ENCODE peak calls at places on chromosomes 2 and 18, in seven cellular contexts. F is PC-3; D is body of pancreas; Z is heart left ventricle; N is left ventricle myocardium inferior; T is HL-60; O is effector memory CD4-positive, alpha-beta T cell. Q is an unnamed sample.

GRCh38 chr2:85694052-85695025 is at the start of gene GNLY:
- DNase-seq in T (no peak), O (no peak), Z (no peak), D (no peak), N (no peak), F (no peak), Q (no peak)

GRCh38 chr18:28767781-28768211 is 590.9 kb upstream of the CDH2 start:
- DNase-seq in O (no peak), Z (no peak), F (peak), N (no peak), T (no peak), D (no peak), Q (no peak)

GRCh38 chr2:27796991-27797752 is 25.7 kb downstream of the MRPL33 start:
- DNase-seq in T (peak), N (peak), D (no peak), Z (peak), F (no peak), O (no peak), Q (no peak)

GRCh38 chr2:99864561-99865216 is 277.7 kb downstream of the AFF3 start:
- DNase-seq in F (no peak), N (no peak), D (no peak), O (no peak), Z (no peak), T (no peak), Q (no peak)

GRCh38 chr2:18178736-18179349 is 300.4 kb downstream of the KCNS3 start:
- DNase-seq in T (peak), Z (no peak), F (peak), D (peak), N (no peak), O (no peak), Q (no peak)

GRCh38 chr2:96259497-96259921 is 6.3 kb downstream of the TMEM127 start:
- DNase-seq in N (peak), D (peak), Z (peak), F (no peak), T (peak), O (no peak), Q (no peak)

GRCh38 chr2:102142829-102143449 is 393 bp downstream of the IL1R1 start:
- DNase-seq in Z (peak), O (no peak), N (no peak), F (no peak), D (no peak), T (peak), Q (no peak)

GRCh38 chr2:188966079-188966571 is 8.0 kb upstream of the COL3A1 start:
- DNase-seq in T (no peak), O (no peak), Z (no peak), D (no peak), N (no peak), F (no peak), Q (no peak)

GRCh38 chr2:55161295-55162210 is 70.5 kb downstream of the CLHC1 start:
- DNase-seq in F (no peak), T (peak), O (no peak), D (peak), Z (no peak), N (no peak), Q (no peak)

GRCh38 chr18:79849328-79850207 is 51.8 kb downstream of the KCNG2 start:
- DNase-seq in F (no peak), N (no peak), O (no peak), Z (no peak), T (no peak), D (no peak), Q (no peak)

GRCh38 chr2:159677654-159678053 is 34.7 kb upstream of the MARCHF7 start:
- DNase-seq in F (peak), T (no peak), O (no peak), D (no peak), Z (no peak), N (no peak), Q (no peak)

GRCh38 chr18:44590976-44591375 is 89.7 kb upstream of the SETBP1 start:
- DNase-seq in T (no peak), N (no peak), O (no peak), D (no peak), F (no peak), Z (no peak), Q (no peak)

GRCh38 chr2:9333591-9334171 is 89.6 kb downstream of the ITGB1BP1 start:
- DNase-seq in O (no peak), F (peak), D (peak), Z (peak), T (peak), N (peak), Q (peak)

GRCh38 chr2:190088917-190089316 is 26.4 kb upstream of the MSTN start:
- DNase-seq in T (peak), F (peak), Z (peak), D (peak), N (no peak), O (no peak), Q (no peak)

GRCh38 chr18:49728542-49728941 is 84.8 kb downstream of the ACAA2 start:
- DNase-seq in F (peak), O (no peak), Z (no peak), D (peak), N (no peak), T (peak), Q (no peak)

GRCh38 chr2:32058130-32058529 is 5.2 kb upstream of the SPAST start:
- DNase-seq in N (no peak), Z (no peak), F (peak), O (no peak), T (no peak), D (no peak), Q (no peak)

GRCh38 chr2:27308359-27308875 is at the start of gene UCN:
- DNase-seq in T (no peak), N (no peak), Z (peak), O (no peak), D (peak), F (no peak), Q (no peak)

GRCh38 chr2:39494784-39495251 is 57.7 kb upstream of the MAP4K3 start:
- DNase-seq in Z (peak), N (no peak), O (no peak), F (peak), D (peak), T (no peak), Q (no peak)

GRCh38 chr2:138470941-138471340 is 30.6 kb upstream of the SPOPL start:
- DNase-seq in D (no peak), N (no peak), F (no peak), Z (no peak), O (no peak), T (no peak), Q (no peak)

GRCh38 chr2:45119855-45120254 is 110.6 kb upstream of the SIX2 start:
- DNase-seq in N (no peak), T (no peak), O (no peak), D (no peak), F (peak), Z (no peak), Q (no peak)

GRCh38 chr2:203809084-203809521 is 58.5 kb upstream of the CTLA4 start:
- DNase-seq in O (no peak), F (no peak), T (no peak), D (no peak), N (no peak), Z (no peak), Q (no peak)

GRCh38 chr2:46435796-46436360 is 43.5 kb upstream of the TMEM247 start:
- DNase-seq in O (no peak), F (no peak), D (no peak), Z (peak), N (peak), T (no peak), Q (no peak)

GRCh38 chr2:49490710-49491109 is 336.4 kb upstream of the FSHR start:
- DNase-seq in O (no peak), Z (no peak), F (peak), D (peak), T (peak), N (no peak), Q (no peak)

GRCh38 chr2:63680455-63680854 is 91.7 kb downstream of the MDH1 start:
- DNase-seq in Z (peak), N (peak), T (no peak), F (no peak), O (no peak), D (no peak), Q (no peak)

GRCh38 chr2:238174291-238174690 is 15.5 kb downstream of the ERFE start:
- DNase-seq in Z (no peak), D (no peak), T (no peak), O (no peak), N (no peak), F (no peak), Q (no peak)

GRCh38 chr2:127429844-127430425 is 11.7 kb downstream of the PROC start:
- DNase-seq in D (no peak), N (no peak), F (no peak), Z (no peak), T (no peak), O (no peak), Q (no peak)

GRCh38 chr2:218733615-218734021 is 23.0 kb downstream of the TTLL4 start:
- DNase-seq in T (peak), D (no peak), N (no peak), Z (peak), F (peak), O (no peak), Q (no peak)

GRCh38 chr18:9637036-9637767 is 22.8 kb upstream of the PPP4R1 start:
- DNase-seq in F (peak), N (no peak), D (no peak), T (no peak), O (no peak), Z (no peak), Q (no peak)

GRCh38 chr2:175855794-175856453 is 146.1 kb downstream of the LNPK start:
- DNase-seq in N (peak), F (peak), Z (peak), O (no peak), D (no peak), T (no peak), Q (no peak)

GRCh38 chr2:237180987-237181386 is 95.3 kb downstream of the COPS8 start:
- DNase-seq in F (no peak), Z (no peak), N (no peak), D (no peak), T (no peak), O (no peak), Q (no peak)

GRCh38 chr2:240431663-240432424 is 3.6 kb upstream of the GPC1 start:
- DNase-seq in D (no peak), N (peak), F (no peak), O (no peak), Z (peak), T (no peak), Q (no peak)

GRCh38 chr2:176088048-176088936 is 4.2 kb upstream of the HOXD13 start:
- DNase-seq in T (peak), Z (no peak), D (peak), N (peak), F (peak), O (no peak), Q (peak)

DNA sequence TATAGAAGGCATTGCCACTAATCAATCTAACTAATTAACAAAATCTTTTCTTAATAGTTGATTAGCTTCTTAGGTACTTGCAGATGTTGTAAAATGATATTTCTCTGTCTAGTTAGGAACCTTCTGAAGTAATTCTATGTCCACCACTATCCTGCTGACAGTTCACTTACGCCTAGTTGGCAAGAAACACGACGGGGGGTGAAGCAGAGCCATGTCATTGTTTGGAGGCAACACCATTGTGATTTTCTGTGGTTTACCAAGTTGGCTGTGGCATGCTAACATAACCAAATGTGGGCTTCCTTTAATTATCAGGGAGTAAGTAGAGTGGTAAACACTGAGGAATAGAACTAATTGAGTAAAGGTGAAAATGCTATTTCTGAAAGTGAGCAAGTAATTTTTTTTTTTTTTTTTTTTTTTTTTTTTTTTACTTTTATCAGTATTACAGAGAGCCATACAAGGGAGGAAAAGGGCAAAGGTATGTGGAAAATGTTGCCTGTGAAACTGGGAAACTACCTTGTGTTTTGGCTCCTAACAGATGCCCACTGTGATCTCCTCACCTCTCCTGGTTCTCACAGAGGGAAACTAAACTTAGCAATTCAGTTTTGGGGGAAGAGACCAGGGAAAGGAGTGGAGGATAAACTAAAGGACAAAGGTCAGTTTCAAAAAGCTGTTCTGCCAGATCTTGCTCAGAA is 126.9 kb downstream of the MEIS1 start:
- DNase-seq in F (no peak), T (no peak), D (no peak), O (no peak), Z (no peak), N (no peak), Q (no peak)
- H3K27ac ChIP-seq in F (no peak), T (no peak), D (peak), O (no peak), Z (no peak), N (no peak), Q (no peak)

GRCh38 chr2:130823886-130824491 is 12.7 kb upstream of the ARHGEF4 start:
- DNase-seq in D (no peak), O (no peak), F (no peak), Z (no peak), T (no peak), N (no peak), Q (no peak)

GRCh38 chr2:130823171-130823885 is 13.4 kb upstream of the ARHGEF4 start:
- DNase-seq in D (no peak), T (no peak), N (no peak), O (no peak), F (no peak), Z (no peak), Q (no peak)

GRCh38 chr2:130825972-130826253 is 10.8 kb upstream of the ARHGEF4 start:
- DNase-seq in N (no peak), F (no peak), Z (no peak), T (no peak), O (no peak), D (no peak), Q (no peak)

GRCh38 chr2:130825231-130825971 is 11.3 kb upstream of the ARHGEF4 start:
- DNase-seq in F (no peak), T (no peak), Z (no peak), D (no peak), O (no peak), N (no peak), Q (peak)

GRCh38 chr2:130824492-130825061 is 12.1 kb upstream of the ARHGEF4 start:
- DNase-seq in T (no peak), O (peak), D (no peak), F (peak), Z (no peak), N (no peak), Q (peak)
- H3K27ac ChIP-seq in T (no peak), O (no peak), D (no peak), F (peak), Z (no peak), N (no peak), Q (peak)

GRCh38 chr18:57210101-57210661 is 63.3 kb downstream of the BOD1L2 start:
- DNase-seq in F (peak), Z (peak), O (no peak), T (no peak), N (peak), D (peak), Q (no peak)
- H3K27ac ChIP-seq in F (peak), Z (no peak), O (no peak), T (no peak), N (no peak), D (peak), Q (peak)

GRCh38 chr2:134724341-134724740 is 5.5 kb upstream of the TMEM163 start:
- DNase-seq in T (no peak), N (no peak), D (no peak), F (no peak), O (no peak), Z (no peak), Q (no peak)
- H3K27ac ChIP-seq in T (no peak), N (no peak), D (no peak), F (no peak), O (no peak), Z (no peak), Q (no peak)

GRCh38 chr2:71586471-71586870 is 133.1 kb downstream of the DYSF start:
- DNase-seq in Z (no peak), O (no peak), D (no peak), N (no peak), T (no peak), F (no peak), Q (no peak)
- H3K27ac ChIP-seq in Z (no peak), O (no peak), D (no peak), N (no peak), T (no peak), F (no peak), Q (no peak)

Q was measured in caudate nucleus.